ENCODE peak calls at places on chromosomes 7 and 10, in six cellular contexts. Y is CD4-positive, alpha-beta T cell; D is CD8-positive, alpha-beta memory T cell; L is GM23338; T is uterus; X is GM23248. C is an unnamed sample.

GRCh38 chr10:84348860-84349259 is 20.5 kb downstream of the CCSER2 start:
- DNase-seq in Y (no peak), D (no peak), L (no peak), T (no peak), X (peak), C (no peak)

GRCh38 chr10:129773359-129773990 is 190.6 kb downstream of the EBF3 start:
- DNase-seq in Y (no peak), D (no peak), L (no peak), T (peak), X (no peak), C (peak)

GRCh38 chr7:155276800-155277375 is 20.8 kb upstream of the INSIG1 start:
- DNase-seq in Y (no peak), D (no peak), L (no peak), T (no peak), X (no peak), C (no peak)

GRCh38 chr7:32941181-32941995 is 15.9 kb upstream of the FKBP9 start:
- DNase-seq in Y (no peak), D (no peak), L (peak), T (no peak), X (peak), C (no peak)

GRCh38 chr10:70786799-70787415 is 1.7 kb upstream of the TBATA start:
- DNase-seq in Y (no peak), D (no peak), L (no peak), T (no peak), X (peak), C (no peak)

GRCh38 chr7:7944619-7945282 is 23.8 kb upstream of the GLCCI1 start:
- DNase-seq in Y (peak), D (peak), L (no peak), T (no peak), X (no peak), C (no peak)

GRCh38 chr10:30755474-30755873 is 125.9 kb upstream of the LYZL2 start:
- DNase-seq in Y (no peak), D (no peak), L (no peak), T (no peak), X (peak), C (no peak)

GRCh38 chr7:80583901-80584300 is 54.5 kb upstream of the CD36 start:
- DNase-seq in Y (no peak), D (no peak), L (no peak), T (no peak), X (no peak), C (peak)

GRCh38 chr7:55192718-55193117 is 172.4 kb upstream of the LANCL2 start:
- DNase-seq in Y (no peak), D (no peak), L (no peak), T (no peak), X (peak), C (no peak)

GRCh38 chr7:121872831-121873764 is at the start of gene PTPRZ1:
- DNase-seq in Y (no peak), D (no peak), L (peak), T (no peak), X (peak), C (peak)

GRCh38 chr10:89789188-89789587 is 87.8 kb downstream of the KIF20B start:
- DNase-seq in Y (no peak), D (no peak), L (no peak), T (no peak), X (no peak), C (no peak)

GRCh38 chr10:98323221-98324164 is 55.5 kb upstream of the LOXL4 start:
- DNase-seq in Y (no peak), D (no peak), L (no peak), T (peak), X (peak), C (peak)

GRCh38 chr10:30728786-30729185 is 99.2 kb upstream of the LYZL2 start:
- DNase-seq in Y (no peak), D (no peak), L (no peak), T (no peak), X (no peak), C (no peak)

GRCh38 chr10:22324893-22325271 is 4.0 kb downstream of the BMI1 start:
- DNase-seq in Y (no peak), D (no peak), L (no peak), T (no peak), X (no peak), C (no peak)

GRCh38 chr10:8063935-8064334 is 9.4 kb downstream of the GATA3 start:
- DNase-seq in Y (no peak), D (no peak), L (peak), T (no peak), X (no peak), C (no peak)

GRCh38 chr10:125127110-125127509 is 33.3 kb downstream of the CTBP2 start:
- DNase-seq in Y (no peak), D (no peak), L (no peak), T (no peak), X (no peak), C (no peak)

GRCh38 chr7:157861031-157861491 is 524.3 kb downstream of the DNAJB6 start:
- DNase-seq in Y (no peak), D (no peak), L (no peak), T (no peak), X (no peak), C (peak)

GRCh38 chr7:90119178-90119971 is 34.9 kb upstream of the STEAP1 start:
- DNase-seq in Y (peak), D (no peak), L (peak), T (peak), X (peak), C (peak)

GRCh38 chr10:124286621-124287020 is 132.1 kb downstream of the OAT start:
- DNase-seq in Y (no peak), D (no peak), L (no peak), T (no peak), X (no peak), C (peak)

GRCh38 chr10:115093286-115093775 is at the start of gene ATRNL1:
- DNase-seq in Y (no peak), D (no peak), L (peak), T (no peak), X (peak), C (peak)

GRCh38 chr10:80407836-80408197 is 534 bp upstream of the PRXL2A start:
- DNase-seq in Y (no peak), D (no peak), L (peak), T (no peak), X (peak), C (no peak)

GRCh38 chr10:22476601-22477364 is 131.5 kb downstream of the SPAG6 start:
- DNase-seq in Y (no peak), D (no peak), L (peak), T (no peak), X (no peak), C (no peak)

GRCh38 chr7:75638607-75639070 is 100.1 kb downstream of the HIP1 start:
- DNase-seq in Y (no peak), D (no peak), L (peak), T (peak), X (peak), C (peak)

GRCh38 chr10:46220872-46221538 is 65.8 kb upstream of the ANTXRL start:
- DNase-seq in Y (no peak), D (no peak), L (peak), T (no peak), X (peak), C (no peak)

GRCh38 chr7:33710608-33711007 is 194.7 kb upstream of the BMPER start:
- DNase-seq in Y (no peak), D (no peak), L (no peak), T (no peak), X (peak), C (no peak)

GRCh38 chr7:150875791-150876190 is 23.5 kb downstream of the AOC1 start:
- DNase-seq in Y (no peak), D (no peak), L (no peak), T (no peak), X (no peak), C (no peak)

GRCh38 chr10:24307696-24308476 is 98.9 kb downstream of the KIAA1217 start:
- DNase-seq in Y (no peak), D (no peak), L (no peak), T (no peak), X (no peak), C (no peak)

GRCh38 chr7:73974948-73975926 is 52.7 kb upstream of the ELN start:
- DNase-seq in Y (no peak), D (no peak), L (no peak), T (no peak), X (no peak), C (peak)

GRCh38 chr10:121168513-121169216 is 317.5 kb downstream of the WDR11 start:
- DNase-seq in Y (no peak), D (no peak), L (peak), T (no peak), X (no peak), C (no peak)

GRCh38 chr10:110781139-110781538 is 90.6 kb upstream of the PDCD4 start:
- DNase-seq in Y (no peak), D (no peak), L (no peak), T (no peak), X (no peak), C (no peak)

GRCh38 chr10:110783509-110784103 is 88.1 kb upstream of the PDCD4 start:
- DNase-seq in Y (peak), D (peak), L (no peak), T (no peak), X (peak), C (no peak)

GRCh38 chr10:110782616-110783015 is 89.1 kb upstream of the PDCD4 start:
- DNase-seq in Y (no peak), D (no peak), L (no peak), T (no peak), X (no peak), C (no peak)

GRCh38 chr10:110786172-110786571 is 85.6 kb upstream of the PDCD4 start:
- DNase-seq in Y (no peak), D (no peak), L (no peak), T (no peak), X (no peak), C (no peak)

GRCh38 chr10:110784198-110784597 is 87.5 kb upstream of the PDCD4 start:
- DNase-seq in Y (no peak), D (no peak), L (no peak), T (no peak), X (no peak), C (no peak)
- H3K27ac ChIP-seq in Y (peak), D (no peak), L (no peak), T (no peak), X (no peak), C (no peak)

GRCh38 chr10:43942096-43942885 is 293.6 kb upstream of the ZNF32 start:
- DNase-seq in Y (no peak), D (no peak), L (no peak), T (no peak), X (peak), C (no peak)
- H3K27ac ChIP-seq in Y (no peak), D (no peak), L (no peak), T (no peak), X (no peak), C (no peak)

DNA sequence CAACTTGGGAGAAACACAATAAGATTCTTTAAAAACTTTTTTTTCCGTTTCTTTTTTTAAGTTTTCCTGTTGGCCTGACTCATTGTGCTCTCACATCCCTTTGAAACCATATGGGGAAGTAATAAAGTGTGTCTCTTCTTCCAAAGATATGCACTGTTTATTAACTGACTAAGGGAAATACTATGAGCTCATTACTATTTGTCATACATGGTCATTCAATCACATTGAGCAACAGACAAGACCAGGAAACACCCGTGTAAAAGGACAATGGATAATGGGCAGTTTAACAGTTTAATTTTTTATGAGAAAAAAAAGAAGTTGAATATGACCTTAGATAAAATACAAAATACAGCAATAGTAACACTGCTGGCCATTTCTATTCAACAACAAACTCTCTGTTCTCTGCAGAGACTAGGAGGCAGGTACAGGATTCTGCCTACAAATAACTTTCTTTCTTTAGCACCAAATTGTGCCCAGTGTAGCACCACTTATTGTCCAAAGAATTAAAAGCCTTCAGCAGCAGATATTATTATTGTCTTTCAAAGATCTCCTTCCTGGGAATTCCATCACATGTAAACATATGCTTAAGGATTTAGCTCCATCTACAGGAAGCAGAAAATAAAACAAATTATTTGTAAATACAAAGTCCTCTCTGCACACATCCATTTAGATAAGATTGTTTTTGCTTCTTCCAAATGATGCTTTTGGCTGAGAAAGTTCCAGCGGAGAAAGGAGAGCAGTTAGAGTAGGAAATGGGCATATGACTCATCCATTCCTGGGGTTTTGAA is 55.0 kb upstream of the AKR1E2 start:
- DNase-seq in Y (no peak), D (no peak), L (peak), T (no peak), X (peak), C (no peak)
- H3K27ac ChIP-seq in Y (no peak), D (no peak), L (no peak), T (peak), X (peak), C (no peak)

GRCh38 chr10:13001887-13002212 is 337 bp upstream of the CCDC3 start:
- DNase-seq in Y (no peak), D (no peak), L (no peak), T (no peak), X (no peak), C (no peak)
- H3K27ac ChIP-seq in Y (no peak), D (no peak), L (no peak), T (no peak), X (no peak), C (no peak)

GRCh38 chr7:39819514-39819913 is 130.5 kb upstream of the CDK13 start:
- DNase-seq in Y (no peak), D (no peak), L (no peak), T (no peak), X (no peak), C (no peak)
- H3K27ac ChIP-seq in Y (no peak), D (no peak), L (no peak), T (no peak), X (no peak), C (no peak)

GRCh38 chr7:136869006-136869961 is 832 bp downstream of the CHRM2 start:
- DNase-seq in Y (no peak), D (no peak), L (peak), T (no peak), X (peak), C (peak)
- H3K27ac ChIP-seq in Y (no peak), D (no peak), L (no peak), T (no peak), X (no peak), C (no peak)

GRCh38 chr10:48813825-48814224 is 125.8 kb downstream of the LRRC18 start:
- DNase-seq in Y (no peak), D (no peak), L (no peak), T (no peak), X (no peak), C (no peak)
- H3K27ac ChIP-seq in Y (no peak), D (no peak), L (no peak), T (no peak), X (no peak), C (no peak)

GRCh38 chr7:37062019-37062418 is 337.7 kb upstream of the AOAH start:
- DNase-seq in Y (no peak), D (no peak), L (no peak), T (no peak), X (no peak), C (no peak)
- H3K27ac ChIP-seq in Y (no peak), D (no peak), L (no peak), T (no peak), X (no peak), C (no peak)

GRCh38 chr7:128455556-128456254 is at the start of gene HILPDA:
- DNase-seq in Y (peak), D (peak), L (peak), T (peak), X (peak), C (peak)

GRCh38 chr7:128454808-128455555 is 696 bp upstream of the HILPDA start:
- DNase-seq in Y (no peak), D (no peak), L (peak), T (no peak), X (peak), C (no peak)

GRCh38 chr7:128462427-128462826 is 6.7 kb downstream of the HILPDA start:
- DNase-seq in Y (no peak), D (no peak), L (no peak), T (no peak), X (no peak), C (no peak)

GRCh38 chr7:128459394-128459878 is 3.8 kb downstream of the HILPDA start:
- DNase-seq in Y (peak), D (peak), L (peak), T (peak), X (peak), C (no peak)

GRCh38 chr7:128458956-128459355 is 3.3 kb downstream of the HILPDA start:
- DNase-seq in Y (no peak), D (no peak), L (no peak), T (no peak), X (no peak), C (no peak)
- H3K27ac ChIP-seq in Y (no peak), D (no peak), L (no peak), T (no peak), X (no peak), C (no peak)